ENCODE peak calls at places on chromosomes 2 and 18, in eight cellular contexts. R is H9, N is HCT116, V is spleen, F is left lung, O is adrenal gland, U is PC-9, H is K562. Z is an unnamed sample.
A peak's percentile ranks its signal among the peaks of the same experiment; 100 is the strongest.

GRCh38 chr18:67845035-67845434 is 328.5 kb upstream of the DSEL start:
- DNase-seq in O (no peak), U (no peak), N (no peak), F (no peak), H (no peak), R (no peak), V (no peak), Z (peak; percentile 24)

GRCh38 chr18:63430526-63430925 is 8.2 kb upstream of the VPS4B start:
- DNase-seq in U (no peak), H (no peak), V (no peak), N (no peak), F (no peak), R (no peak), O (no peak), Z (no peak)

GRCh38 chr2:70887550-70888229 is 48.0 kb upstream of the ATP6V1B1 start:
- DNase-seq in R (peak; percentile 86), U (no peak), H (no peak), V (no peak), O (peak; percentile 33), F (peak; percentile 84), N (no peak), Z (no peak)

GRCh38 chr2:38266382-38267051 is 110.6 kb downstream of the ATL2 start:
- DNase-seq in O (no peak), U (no peak), F (no peak), H (no peak), N (no peak), V (no peak), R (no peak), Z (no peak)

GRCh38 chr2:179812501-179812900 is 48.9 kb downstream of the ZNF385B start:
- DNase-seq in R (no peak), V (no peak), H (no peak), U (no peak), O (no peak), N (no peak), F (no peak), Z (peak; percentile 14)

GRCh38 chr2:18966131-18966530 is 376.8 kb upstream of the NT5C1B start:
- DNase-seq in R (no peak), V (no peak), O (no peak), N (no peak), U (no peak), H (no peak), F (no peak), Z (no peak)

GRCh38 chr2:171365232-171365631 is 68.6 kb downstream of the METTL8 start:
- DNase-seq in H (no peak), O (no peak), N (no peak), V (no peak), R (no peak), F (no peak), U (no peak), Z (no peak)

GRCh38 chr2:74573747-74574562 is 19.4 kb downstream of the DOK1 start:
- DNase-seq in U (no peak), F (no peak), H (peak; percentile 63), N (no peak), V (no peak), O (no peak), R (no peak), Z (peak; percentile 76)

GRCh38 chr2:132424526-132425121 is 8.0 kb downstream of the GPR39 start:
- DNase-seq in N (no peak), R (no peak), U (no peak), O (no peak), V (no peak), H (no peak), F (no peak), Z (peak; percentile 61)

GRCh38 chr18:50659091-50660003 is 99.5 kb downstream of the MAPK4 start:
- DNase-seq in U (no peak), H (no peak), F (no peak), N (peak; percentile 26), O (peak; percentile 58), R (no peak), V (no peak), Z (peak; percentile 57)

GRCh38 chr18:55320399-55321255 is 267.4 kb downstream of the TCF4 start:
- DNase-seq in H (no peak), U (no peak), V (no peak), F (no peak), N (no peak), R (no peak), O (no peak), Z (peak; percentile 54)

GRCh38 chr18:62982600-62983251 is 267.4 kb downstream of the PHLPP1 start:
- DNase-seq in R (peak; percentile 84), U (peak; percentile 36), H (peak; percentile 53), N (peak; percentile 32), V (peak; percentile 81), F (no peak), O (peak; percentile 66), Z (peak; percentile 57)

GRCh38 chr2:234989183-234989701 is 37.4 kb downstream of the SH3BP4 start:
- DNase-seq in N (no peak), V (no peak), H (no peak), U (peak; percentile 98), F (peak; percentile 83), O (peak; percentile 92), R (no peak), Z (no peak)

GRCh38 chr18:6482198-6482977 is 67.7 kb upstream of the L3MBTL4 start:
- DNase-seq in V (peak; percentile 82), N (no peak), O (peak; percentile 79), R (peak; percentile 90), F (peak; percentile 88), U (peak; percentile 5), H (peak; percentile 52), Z (peak; percentile 85)

GRCh38 chr2:39435254-39435653 is 1.8 kb downstream of the MAP4K3 start:
- DNase-seq in U (no peak), H (no peak), O (no peak), V (no peak), N (no peak), F (no peak), R (no peak), Z (peak; percentile 30)
- H3K4me1 ChIP-seq in U (peaks cover 65% of the 10 kb centered on the region), H (peaks cover 26% of the 10 kb centered on the region), O (peaks cover 41% of the 10 kb centered on the region), V (peaks cover 83% of the 10 kb centered on the region), N (peaks cover 31% of the 10 kb centered on the region), F (peaks cover 24% of the 10 kb centered on the region), R (peaks cover 12% of the 10 kb centered on the region), Z (peaks cover 73% of the 10 kb centered on the region)

GRCh38 chr2:54618646-54619565 is 104.6 kb upstream of the EML6 start:
- DNase-seq in H (no peak), U (no peak), N (no peak), V (no peak), F (no peak), O (peak; percentile 73), R (no peak), Z (no peak)

GRCh38 chr2:54617409-54617808 is 106.1 kb upstream of the EML6 start:
- DNase-seq in U (no peak), V (no peak), R (no peak), O (no peak), N (no peak), F (no peak), H (no peak), Z (no peak)

GRCh38 chr2:54619660-54620231 is 103.7 kb upstream of the EML6 start:
- DNase-seq in N (no peak), R (no peak), U (no peak), F (no peak), O (no peak), V (no peak), H (no peak), Z (no peak)

GRCh38 chr2:54624611-54625071 is 98.8 kb upstream of the EML6 start:
- DNase-seq in R (no peak), U (no peak), V (no peak), O (no peak), N (no peak), H (no peak), F (no peak), Z (no peak)

GRCh38 chr2:54620948-54621347 is 102.5 kb upstream of the EML6 start:
- DNase-seq in U (no peak), F (no peak), R (no peak), N (no peak), H (no peak), O (no peak), V (no peak), Z (no peak)
- H3K4me1 ChIP-seq in U (no peaks in the 10 kb centered on the region), F (peaks cover 15% of the 10 kb centered on the region), R (no peaks in the 10 kb centered on the region), N (no peaks in the 10 kb centered on the region), H (no peaks in the 10 kb centered on the region), O (peaks cover 18% of the 10 kb centered on the region), V (peaks cover 68% of the 10 kb centered on the region), Z (no peaks in the 10 kb centered on the region)

GRCh38 chr2:230738924-230739323 is 26.3 kb downstream of the CAB39 start:
- DNase-seq in N (no peak), V (no peak), R (no peak), O (no peak), H (no peak), U (no peak), F (no peak), Z (no peak)

GRCh38 chr2:230739961-230740360 is 27.3 kb downstream of the CAB39 start:
- DNase-seq in V (no peak), F (no peak), H (no peak), R (no peak), U (no peak), O (no peak), N (no peak), Z (no peak)

GRCh38 chr2:230735884-230736283 is 23.2 kb downstream of the CAB39 start:
- DNase-seq in H (no peak), R (no peak), U (no peak), V (no peak), N (no peak), F (no peak), O (no peak), Z (no peak)

GRCh38 chr2:230737791-230738226 is 25.2 kb downstream of the CAB39 start:
- DNase-seq in U (no peak), F (no peak), O (no peak), H (no peak), R (no peak), N (no peak), V (no peak), Z (no peak)

GRCh38 chr2:230738391-230738811 is 25.8 kb downstream of the CAB39 start:
- DNase-seq in U (no peak), R (no peak), O (peak; percentile 30), V (no peak), H (no peak), F (no peak), N (no peak), Z (peak; percentile 24)
- H3K4me1 ChIP-seq in U (peaks cover 56% of the 10 kb centered on the region), R (no peaks in the 10 kb centered on the region), O (peaks cover 4% of the 10 kb centered on the region), V (peaks cover 82% of the 10 kb centered on the region), H (peaks cover 4% of the 10 kb centered on the region), F (peaks cover 24% of the 10 kb centered on the region), N (peaks cover 20% of the 10 kb centered on the region), Z (peaks cover 11% of the 10 kb centered on the region)

GRCh38 chr2:61718965-61719364 is 134.9 kb downstream of the FAM161A start:
- DNase-seq in V (no peak), U (no peak), N (no peak), F (no peak), O (no peak), R (no peak), H (no peak), Z (no peak)
- H3K4me1 ChIP-seq in V (no peaks in the 10 kb centered on the region), U (no peaks in the 10 kb centered on the region), N (peaks cover 8% of the 10 kb centered on the region), F (no peaks in the 10 kb centered on the region), O (no peaks in the 10 kb centered on the region), R (no peaks in the 10 kb centered on the region), H (no peaks in the 10 kb centered on the region), Z (no peaks in the 10 kb centered on the region)

GRCh38 chr2:20672191-20672951 is 5.4 kb downstream of the GDF7 start:
- DNase-seq in V (no peak), R (peak; percentile 82), U (no peak), F (peak; percentile 82), N (no peak), H (no peak), O (peak; percentile 5), Z (no peak)
- H3K4me1 ChIP-seq in V (peaks cover 89% of the 10 kb centered on the region), R (peaks cover 4% of the 10 kb centered on the region), U (peaks cover 5% of the 10 kb centered on the region), F (no peaks in the 10 kb centered on the region), N (peaks cover 11% of the 10 kb centered on the region), H (peaks cover 20% of the 10 kb centered on the region), O (peaks cover 9% of the 10 kb centered on the region), Z (no peaks in the 10 kb centered on the region)

Z was measured in GM23248.